ENCODE peak calls at places on chromosomes 6 and 20, in four cellular contexts. One of them, this sample, is unnamed. For H3K4me1 and H3K9me3, the result is how much of the 10 kb centered on the place peaks cover.

GRCh38 chr20:910132-910839 is 5.8 kb downstream of the ANGPT4 start:
- DNase-seq in mammary epithelial cell: no peak
- DNase-seq in left ventricle myocardium inferior: no peak
- DNase-seq in ovary: no peak
- DNase-seq in this sample: no peak

GRCh38 chr6:89581669-89582068 is 56.9 kb downstream of the LYRM2 start:
- DNase-seq in mammary epithelial cell: no peak
- DNase-seq in left ventricle myocardium inferior: no peak
- DNase-seq in ovary: no peak
- DNase-seq in this sample: no peak

GRCh38 chr6:119348308-119349040 is 1.1 kb downstream of the MAN1A1 start:
- DNase-seq in mammary epithelial cell: no peak
- DNase-seq in left ventricle myocardium inferior: peak
- DNase-seq in ovary: peak
- DNase-seq in this sample: peak

GRCh38 chr6:130872250-130873095 is 45.3 kb downstream of the SMLR1 start:
- DNase-seq in mammary epithelial cell: peak
- DNase-seq in left ventricle myocardium inferior: peak
- DNase-seq in ovary: peak
- DNase-seq in this sample: peak

GRCh38 chr6:112214749-112215269 is 39.6 kb downstream of the LAMA4 start:
- DNase-seq in mammary epithelial cell: no peak
- DNase-seq in left ventricle myocardium inferior: no peak
- DNase-seq in ovary: no peak
- DNase-seq in this sample: no peak

GRCh38 chr20:59013031-59013951 is 5.9 kb upstream of the TUBB1 start:
- DNase-seq in mammary epithelial cell: no peak
- DNase-seq in left ventricle myocardium inferior: no peak
- DNase-seq in ovary: no peak
- DNase-seq in this sample: peak

GRCh38 chr6:130675072-130675471 is 152.1 kb upstream of the SMLR1 start:
- DNase-seq in mammary epithelial cell: peak
- DNase-seq in left ventricle myocardium inferior: no peak
- DNase-seq in ovary: no peak
- DNase-seq in this sample: no peak

GRCh38 chr6:105484238-105485161 is 81.6 kb upstream of the PREP start:
- DNase-seq in mammary epithelial cell: peak
- DNase-seq in left ventricle myocardium inferior: no peak
- DNase-seq in ovary: no peak
- DNase-seq in this sample: no peak

GRCh38 chr20:48784273-48784641 is 43.5 kb downstream of the PREX1 start:
- DNase-seq in mammary epithelial cell: no peak
- DNase-seq in left ventricle myocardium inferior: no peak
- DNase-seq in ovary: no peak
- DNase-seq in this sample: no peak

GRCh38 chr6:154440022-154440421 is 70.5 kb downstream of the CNKSR3 start:
- DNase-seq in mammary epithelial cell: no peak
- DNase-seq in left ventricle myocardium inferior: no peak
- DNase-seq in ovary: no peak
- DNase-seq in this sample: no peak

GRCh38 chr20:5349448-5349847 is 32.7 kb upstream of the PROKR2 start:
- DNase-seq in mammary epithelial cell: peak
- DNase-seq in left ventricle myocardium inferior: no peak
- DNase-seq in ovary: no peak
- DNase-seq in this sample: no peak

GRCh38 chr20:53085720-53086119 is 113.6 kb downstream of the TSHZ2 start:
- DNase-seq in mammary epithelial cell: no peak
- DNase-seq in left ventricle myocardium inferior: no peak
- DNase-seq in ovary: no peak
- DNase-seq in this sample: no peak

GRCh38 chr20:54407446-54407845 is 67.9 kb upstream of the DOK5 start:
- DNase-seq in mammary epithelial cell: no peak
- DNase-seq in left ventricle myocardium inferior: no peak
- DNase-seq in ovary: no peak
- DNase-seq in this sample: no peak

GRCh38 chr6:17962436-17963031 is 24.9 kb downstream of the KIF13A start:
- DNase-seq in mammary epithelial cell: peak
- DNase-seq in left ventricle myocardium inferior: peak
- DNase-seq in ovary: peak
- DNase-seq in this sample: no peak

GRCh38 chr20:58669287-58670006 is 18.4 kb downstream of the STX16 start:
- DNase-seq in mammary epithelial cell: no peak
- DNase-seq in left ventricle myocardium inferior: no peak
- DNase-seq in ovary: no peak
- DNase-seq in this sample: no peak

GRCh38 chr6:138543648-138544047 is 44.4 kb upstream of the NHSL1 start:
- DNase-seq in mammary epithelial cell: no peak
- DNase-seq in left ventricle myocardium inferior: no peak
- DNase-seq in ovary: no peak
- DNase-seq in this sample: no peak
- H3K4me1 ChIP-seq in mammary epithelial cell: under half
- H3K4me1 ChIP-seq in left ventricle myocardium inferior: half or more
- H3K4me1 ChIP-seq in ovary: under half
- H3K4me1 ChIP-seq in this sample: under half

GRCh38 chr6:30282522-30282921 is 44.2 kb upstream of the TRIM39 start:
- DNase-seq in mammary epithelial cell: no peak
- DNase-seq in left ventricle myocardium inferior: no peak
- DNase-seq in ovary: no peak
- DNase-seq in this sample: no peak
- H3K9me3 ChIP-seq in mammary epithelial cell: under half
- H3K9me3 ChIP-seq in left ventricle myocardium inferior: half or more
- H3K9me3 ChIP-seq in ovary: under half
- H3K9me3 ChIP-seq in this sample: half or more

GRCh38 chr20:44409132-44409600 is 53.7 kb downstream of the HNF4A start:
- DNase-seq in mammary epithelial cell: peak
- DNase-seq in left ventricle myocardium inferior: no peak
- DNase-seq in ovary: no peak
- DNase-seq in this sample: no peak
- H3K4me1 ChIP-seq in mammary epithelial cell: under half
- H3K4me1 ChIP-seq in left ventricle myocardium inferior: under half
- H3K4me1 ChIP-seq in ovary: under half
- H3K4me1 ChIP-seq in this sample: under half

GRCh38 chr20:12406978-12407377 is 489.3 kb downstream of the BTBD3 start:
- DNase-seq in mammary epithelial cell: no peak
- DNase-seq in left ventricle myocardium inferior: no peak
- DNase-seq in ovary: no peak
- DNase-seq in this sample: no peak

GRCh38 chr20:12410783-12411182 is 493.1 kb downstream of the BTBD3 start:
- DNase-seq in mammary epithelial cell: peak
- DNase-seq in left ventricle myocardium inferior: no peak
- DNase-seq in ovary: no peak
- DNase-seq in this sample: no peak

GRCh38 chr20:12409501-12409900 is 491.8 kb downstream of the BTBD3 start:
- DNase-seq in mammary epithelial cell: peak
- DNase-seq in left ventricle myocardium inferior: no peak
- DNase-seq in ovary: no peak
- DNase-seq in this sample: no peak

DNA sequence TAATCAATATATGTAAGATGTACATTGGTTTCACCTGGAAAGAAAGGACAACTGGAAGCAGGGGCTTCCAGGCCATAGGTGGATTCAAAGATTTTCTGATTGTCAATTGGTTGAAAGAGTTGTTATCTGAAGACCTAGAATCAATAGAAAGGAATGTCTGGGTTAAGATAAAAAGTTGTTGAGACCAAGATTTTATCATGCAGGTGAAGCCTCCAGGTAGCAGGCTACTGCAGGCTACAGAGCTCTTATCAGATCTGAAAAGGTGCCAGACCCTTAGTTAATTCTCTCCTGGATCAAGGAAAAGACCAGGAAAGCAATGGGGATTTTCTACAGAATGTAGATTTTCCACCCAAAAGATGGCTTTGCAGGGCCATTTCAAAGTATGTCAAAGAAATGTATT is 487.2 kb downstream of the BTBD3 start:
- DNase-seq in mammary epithelial cell: no peak
- DNase-seq in left ventricle myocardium inferior: no peak
- DNase-seq in ovary: no peak
- DNase-seq in this sample: no peak
- H3K9me3 ChIP-seq in mammary epithelial cell: under half
- H3K9me3 ChIP-seq in left ventricle myocardium inferior: half or more
- H3K9me3 ChIP-seq in ovary: under half
- H3K9me3 ChIP-seq in this sample: under half

DNA sequence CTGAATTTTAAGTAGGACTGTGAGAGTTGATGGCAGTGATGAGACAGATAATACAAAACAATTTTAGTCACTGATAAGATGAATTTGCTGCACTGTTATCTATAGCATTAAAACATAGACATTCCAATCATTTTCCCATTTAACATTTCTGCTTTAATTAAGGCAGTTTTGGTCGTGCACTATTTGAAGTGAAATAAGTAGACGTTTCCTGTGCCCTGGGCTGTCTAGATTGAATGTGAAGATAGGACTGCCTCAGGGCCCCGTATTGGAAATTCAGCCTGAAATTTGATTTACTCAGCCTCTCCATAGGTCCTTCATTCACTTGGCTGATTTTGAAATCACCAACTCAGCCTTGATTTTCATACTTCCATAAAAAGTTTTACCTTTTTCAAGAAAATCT is 48.3 kb downstream of the ARID1B start:
- DNase-seq in mammary epithelial cell: no peak
- DNase-seq in left ventricle myocardium inferior: no peak
- DNase-seq in ovary: no peak
- DNase-seq in this sample: no peak
- H3K4me1 ChIP-seq in mammary epithelial cell: under half
- H3K4me1 ChIP-seq in left ventricle myocardium inferior: half or more
- H3K4me1 ChIP-seq in ovary: under half
- H3K4me1 ChIP-seq in this sample: half or more

DNA sequence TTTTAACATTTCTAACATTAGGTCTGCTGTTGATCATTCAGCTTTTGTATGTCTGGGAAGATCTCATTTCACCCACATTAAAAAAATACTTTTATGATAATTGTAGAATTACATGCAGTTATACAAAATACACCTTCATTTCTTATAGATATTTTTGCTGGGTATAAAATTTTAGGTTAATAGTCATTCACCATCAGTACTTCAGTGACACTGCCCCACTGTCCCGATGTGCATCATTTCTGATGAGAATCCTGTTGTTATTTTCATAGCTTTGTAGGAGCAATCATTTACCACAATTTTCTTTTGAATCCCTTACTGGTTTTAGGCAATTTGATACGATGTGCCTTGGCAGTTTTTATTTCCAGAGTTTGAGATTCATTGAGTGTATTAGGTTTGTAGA is 173.6 kb downstream of the JARID2 start:
- DNase-seq in mammary epithelial cell: no peak
- DNase-seq in left ventricle myocardium inferior: no peak
- DNase-seq in ovary: no peak
- DNase-seq in this sample: no peak
- H3K9me3 ChIP-seq in mammary epithelial cell: under half
- H3K9me3 ChIP-seq in left ventricle myocardium inferior: under half
- H3K9me3 ChIP-seq in ovary: under half
- H3K9me3 ChIP-seq in this sample: under half

This sample was measured in adrenal gland.